ENCODE peak calls at places on chromosome 19, in eight cellular contexts. One of them, this sample, is unnamed.

GRCh38 chr19:50414850-50415660 is 3.7 kb upstream of the SPIB start:
- DNase-seq in IMR-90: peak; percentile 54
- DNase-seq in uterus: peak; percentile 73
- DNase-seq in sigmoid colon: peak; percentile 86
- DNase-seq in thyroid gland: peak; percentile 74
- DNase-seq in body of pancreas: peak; percentile 75
- DNase-seq in suprapubic skin: no peak
- DNase-seq in transverse colon: peak; percentile 83
- DNase-seq in this sample: peak; percentile 27

GRCh38 chr19:48372904-48373303 is 8.7 kb downstream of the SYNGR4 start:
- DNase-seq in IMR-90: no peak
- DNase-seq in uterus: no peak
- DNase-seq in sigmoid colon: no peak
- DNase-seq in thyroid gland: peak; percentile 47
- DNase-seq in body of pancreas: peak; percentile 62
- DNase-seq in suprapubic skin: no peak
- DNase-seq in transverse colon: peak; percentile 56
- DNase-seq in this sample: no peak

GRCh38 chr19:51511353-51511752 is 9.8 kb upstream of the SIGLEC12 start:
- DNase-seq in IMR-90: no peak
- DNase-seq in uterus: no peak
- DNase-seq in sigmoid colon: no peak
- DNase-seq in thyroid gland: no peak
- DNase-seq in body of pancreas: no peak
- DNase-seq in suprapubic skin: no peak
- DNase-seq in transverse colon: no peak
- DNase-seq in this sample: no peak

GRCh38 chr19:5977785-5978605 is at the start of gene RANBP3:
- DNase-seq in IMR-90: peak; percentile 99
- DNase-seq in uterus: peak; percentile 98
- DNase-seq in sigmoid colon: peak; percentile 99
- DNase-seq in thyroid gland: peak; percentile 99
- DNase-seq in body of pancreas: peak; percentile 99
- DNase-seq in suprapubic skin: peak; percentile 98
- DNase-seq in transverse colon: peak; percentile 99
- DNase-seq in this sample: peak; percentile 98

GRCh38 chr19:46515879-46516350 is 20.2 kb upstream of the PNMA8B start:
- DNase-seq in IMR-90: peak; percentile 33
- DNase-seq in uterus: no peak
- DNase-seq in sigmoid colon: no peak
- DNase-seq in thyroid gland: no peak
- DNase-seq in body of pancreas: no peak
- DNase-seq in suprapubic skin: no peak
- DNase-seq in transverse colon: no peak
- DNase-seq in this sample: no peak

GRCh38 chr19:13953021-13953531 is 767 bp downstream of the DCAF15 start:
- DNase-seq in IMR-90: peak; percentile 39
- DNase-seq in uterus: no peak
- DNase-seq in sigmoid colon: peak; percentile 66
- DNase-seq in thyroid gland: no peak
- DNase-seq in body of pancreas: no peak
- DNase-seq in suprapubic skin: peak; percentile 65
- DNase-seq in transverse colon: peak; percentile 76
- DNase-seq in this sample: no peak

GRCh38 chr19:51065221-51065960 is 499 bp upstream of the KLK13 start:
- DNase-seq in IMR-90: no peak
- DNase-seq in uterus: no peak
- DNase-seq in sigmoid colon: no peak
- DNase-seq in thyroid gland: no peak
- DNase-seq in body of pancreas: no peak
- DNase-seq in suprapubic skin: no peak
- DNase-seq in transverse colon: no peak
- DNase-seq in this sample: no peak

GRCh38 chr19:17214531-17215124 is 529 bp upstream of the USE1 start:
- DNase-seq in IMR-90: no peak
- DNase-seq in uterus: no peak
- DNase-seq in sigmoid colon: no peak
- DNase-seq in thyroid gland: no peak
- DNase-seq in body of pancreas: no peak
- DNase-seq in suprapubic skin: no peak
- DNase-seq in transverse colon: no peak
- DNase-seq in this sample: no peak

GRCh38 chr19:47380559-47380958 is 31.4 kb downstream of the DHX34 start:
- DNase-seq in IMR-90: no peak
- DNase-seq in uterus: no peak
- DNase-seq in sigmoid colon: no peak
- DNase-seq in thyroid gland: no peak
- DNase-seq in body of pancreas: no peak
- DNase-seq in suprapubic skin: no peak
- DNase-seq in transverse colon: no peak
- DNase-seq in this sample: no peak

GRCh38 chr19:33767898-33768413 is 28.7 kb upstream of the KCTD15 start:
- DNase-seq in IMR-90: peak; percentile 32
- DNase-seq in uterus: no peak
- DNase-seq in sigmoid colon: no peak
- DNase-seq in thyroid gland: peak; percentile 32
- DNase-seq in body of pancreas: no peak
- DNase-seq in suprapubic skin: no peak
- DNase-seq in transverse colon: no peak
- DNase-seq in this sample: no peak

GRCh38 chr19:45177817-45178261 is at the start of gene TRAPPC6A:
- DNase-seq in IMR-90: peak; percentile 70
- DNase-seq in uterus: no peak
- DNase-seq in sigmoid colon: no peak
- DNase-seq in thyroid gland: no peak
- DNase-seq in body of pancreas: no peak
- DNase-seq in suprapubic skin: no peak
- DNase-seq in transverse colon: no peak
- DNase-seq in this sample: no peak

GRCh38 chr19:51329411-51329810 is 12.5 kb downstream of the VSIG10L start:
- DNase-seq in IMR-90: no peak
- DNase-seq in uterus: no peak
- DNase-seq in sigmoid colon: no peak
- DNase-seq in thyroid gland: no peak
- DNase-seq in body of pancreas: no peak
- DNase-seq in suprapubic skin: no peak
- DNase-seq in transverse colon: no peak
- DNase-seq in this sample: no peak

GRCh38 chr19:5128251-5128931 is 159.5 kb downstream of the KDM4B start:
- DNase-seq in IMR-90: peak; percentile 75
- DNase-seq in uterus: peak; percentile 67
- DNase-seq in sigmoid colon: peak; percentile 85
- DNase-seq in thyroid gland: peak; percentile 39
- DNase-seq in body of pancreas: peak; percentile 93
- DNase-seq in suprapubic skin: no peak
- DNase-seq in transverse colon: no peak
- DNase-seq in this sample: no peak

GRCh38 chr19:8490395-8490760 is 12.1 kb downstream of the PRAM1 start:
- DNase-seq in IMR-90: no peak
- DNase-seq in uterus: no peak
- DNase-seq in sigmoid colon: no peak
- DNase-seq in thyroid gland: no peak
- DNase-seq in body of pancreas: no peak
- DNase-seq in suprapubic skin: no peak
- DNase-seq in transverse colon: no peak
- DNase-seq in this sample: no peak

GRCh38 chr19:4518345-4519171 is at the start of gene PLIN4:
- DNase-seq in IMR-90: peak; percentile 38
- DNase-seq in uterus: peak; percentile 89
- DNase-seq in sigmoid colon: peak; percentile 97
- DNase-seq in thyroid gland: peak; percentile 13
- DNase-seq in body of pancreas: peak; percentile 44
- DNase-seq in suprapubic skin: no peak
- DNase-seq in transverse colon: peak; percentile 60
- DNase-seq in this sample: peak; percentile 62

GRCh38 chr19:1258707-1259205 is 10.4 kb downstream of the MIDN start:
- DNase-seq in IMR-90: no peak
- DNase-seq in uterus: no peak
- DNase-seq in sigmoid colon: no peak
- DNase-seq in thyroid gland: no peak
- DNase-seq in body of pancreas: no peak
- DNase-seq in suprapubic skin: no peak
- DNase-seq in transverse colon: no peak
- DNase-seq in this sample: no peak

GRCh38 chr19:17811103-17811502 is 10.2 kb downstream of the INSL3 start:
- DNase-seq in IMR-90: no peak
- DNase-seq in uterus: no peak
- DNase-seq in sigmoid colon: no peak
- DNase-seq in thyroid gland: no peak
- DNase-seq in body of pancreas: no peak
- DNase-seq in suprapubic skin: no peak
- DNase-seq in transverse colon: no peak
- DNase-seq in this sample: no peak

GRCh38 chr19:30802424-30803013 is 430.3 kb downstream of the ZNF536 start:
- DNase-seq in IMR-90: no peak
- DNase-seq in uterus: no peak
- DNase-seq in sigmoid colon: no peak
- DNase-seq in thyroid gland: no peak
- DNase-seq in body of pancreas: no peak
- DNase-seq in suprapubic skin: no peak
- DNase-seq in transverse colon: no peak
- DNase-seq in this sample: no peak
- H3K36me3 ChIP-seq in IMR-90: no peaks in the 10 kb centered on the region
- H3K36me3 ChIP-seq in uterus: no peaks in the 10 kb centered on the region
- H3K36me3 ChIP-seq in sigmoid colon: no peaks in the 10 kb centered on the region
- H3K36me3 ChIP-seq in thyroid gland: no peaks in the 10 kb centered on the region
- H3K36me3 ChIP-seq in body of pancreas: no peaks in the 10 kb centered on the region
- H3K36me3 ChIP-seq in suprapubic skin: no peaks in the 10 kb centered on the region
- H3K36me3 ChIP-seq in transverse colon: no peaks in the 10 kb centered on the region
- H3K36me3 ChIP-seq in this sample: no peaks in the 10 kb centered on the region

GRCh38 chr19:38848299-38849146 is 1.3 kb downstream of the HNRNPL start:
- DNase-seq in IMR-90: no peak
- DNase-seq in uterus: no peak
- DNase-seq in sigmoid colon: no peak
- DNase-seq in thyroid gland: no peak
- DNase-seq in body of pancreas: no peak
- DNase-seq in suprapubic skin: no peak
- DNase-seq in transverse colon: no peak
- DNase-seq in this sample: no peak
- TF ChIP-seq POLR2A in IMR-90: no peak
- TF ChIP-seq POLR2A in uterus: no peak
- TF ChIP-seq POLR2A in sigmoid colon: no peak
- TF ChIP-seq POLR2A in thyroid gland: no peak
- TF ChIP-seq POLR2A in body of pancreas: no peak
- TF ChIP-seq POLR2A in suprapubic skin: no peak
- TF ChIP-seq POLR2A in transverse colon: no peak
- TF ChIP-seq POLR2A in this sample: no peak

DNA sequence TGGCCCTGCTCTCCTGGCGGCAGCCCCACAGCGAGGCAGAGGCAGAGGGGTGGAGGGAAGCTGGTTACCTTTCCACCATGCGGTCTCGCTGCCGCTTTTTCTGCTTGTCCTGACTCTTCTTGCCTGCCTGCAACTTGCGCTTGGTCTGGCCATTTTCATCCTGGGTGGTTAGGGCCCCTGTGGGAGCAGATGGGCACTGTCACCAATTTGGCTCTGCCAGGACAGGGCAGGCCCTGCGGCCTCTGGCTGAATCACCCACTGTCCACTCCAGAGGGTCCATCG is 19.6 kb upstream of the AKAP8 start:
- DNase-seq in IMR-90: no peak
- DNase-seq in uterus: no peak
- DNase-seq in sigmoid colon: peak; percentile 41
- DNase-seq in thyroid gland: no peak
- DNase-seq in body of pancreas: no peak
- DNase-seq in suprapubic skin: no peak
- DNase-seq in transverse colon: no peak
- DNase-seq in this sample: no peak
- H3K36me3 ChIP-seq in IMR-90: peaks cover 81% of the 10 kb centered on the region
- H3K36me3 ChIP-seq in uterus: no peaks in the 10 kb centered on the region
- H3K36me3 ChIP-seq in sigmoid colon: peaks cover 61% of the 10 kb centered on the region
- H3K36me3 ChIP-seq in thyroid gland: peaks cover 63% of the 10 kb centered on the region
- H3K36me3 ChIP-seq in body of pancreas: peaks cover 46% of the 10 kb centered on the region
- H3K36me3 ChIP-seq in suprapubic skin: peaks cover 81% of the 10 kb centered on the region
- H3K36me3 ChIP-seq in transverse colon: peaks cover 52% of the 10 kb centered on the region
- H3K36me3 ChIP-seq in this sample: peaks cover 14% of the 10 kb centered on the region

GRCh38 chr19:19356500-19356899 is 35.9 kb downstream of the MAU2 start:
- DNase-seq in IMR-90: no peak
- DNase-seq in uterus: no peak
- DNase-seq in sigmoid colon: no peak
- DNase-seq in thyroid gland: no peak
- DNase-seq in body of pancreas: no peak
- DNase-seq in suprapubic skin: no peak
- DNase-seq in transverse colon: no peak
- DNase-seq in this sample: no peak
- TF ChIP-seq POLR2A in IMR-90: no peak
- TF ChIP-seq POLR2A in uterus: no peak
- TF ChIP-seq POLR2A in sigmoid colon: no peak
- TF ChIP-seq POLR2A in thyroid gland: no peak
- TF ChIP-seq POLR2A in body of pancreas: no peak
- TF ChIP-seq POLR2A in suprapubic skin: no peak
- TF ChIP-seq POLR2A in transverse colon: no peak
- TF ChIP-seq POLR2A in this sample: no peak

GRCh38 chr19:38376576-38376975 is 2.2 kb downstream of the PSMD8 start:
- DNase-seq in IMR-90: no peak
- DNase-seq in uterus: no peak
- DNase-seq in sigmoid colon: no peak
- DNase-seq in thyroid gland: no peak
- DNase-seq in body of pancreas: no peak
- DNase-seq in suprapubic skin: no peak
- DNase-seq in transverse colon: no peak
- DNase-seq in this sample: no peak
- H3K36me3 ChIP-seq in IMR-90: peaks cover 35% of the 10 kb centered on the region
- H3K36me3 ChIP-seq in uterus: no peaks in the 10 kb centered on the region
- H3K36me3 ChIP-seq in sigmoid colon: peaks cover 25% of the 10 kb centered on the region
- H3K36me3 ChIP-seq in thyroid gland: peaks cover 30% of the 10 kb centered on the region
- H3K36me3 ChIP-seq in body of pancreas: peaks cover 20% of the 10 kb centered on the region
- H3K36me3 ChIP-seq in suprapubic skin: peaks cover 45% of the 10 kb centered on the region
- H3K36me3 ChIP-seq in transverse colon: peaks cover 15% of the 10 kb centered on the region
- H3K36me3 ChIP-seq in this sample: peaks cover 4% of the 10 kb centered on the region

DNA sequence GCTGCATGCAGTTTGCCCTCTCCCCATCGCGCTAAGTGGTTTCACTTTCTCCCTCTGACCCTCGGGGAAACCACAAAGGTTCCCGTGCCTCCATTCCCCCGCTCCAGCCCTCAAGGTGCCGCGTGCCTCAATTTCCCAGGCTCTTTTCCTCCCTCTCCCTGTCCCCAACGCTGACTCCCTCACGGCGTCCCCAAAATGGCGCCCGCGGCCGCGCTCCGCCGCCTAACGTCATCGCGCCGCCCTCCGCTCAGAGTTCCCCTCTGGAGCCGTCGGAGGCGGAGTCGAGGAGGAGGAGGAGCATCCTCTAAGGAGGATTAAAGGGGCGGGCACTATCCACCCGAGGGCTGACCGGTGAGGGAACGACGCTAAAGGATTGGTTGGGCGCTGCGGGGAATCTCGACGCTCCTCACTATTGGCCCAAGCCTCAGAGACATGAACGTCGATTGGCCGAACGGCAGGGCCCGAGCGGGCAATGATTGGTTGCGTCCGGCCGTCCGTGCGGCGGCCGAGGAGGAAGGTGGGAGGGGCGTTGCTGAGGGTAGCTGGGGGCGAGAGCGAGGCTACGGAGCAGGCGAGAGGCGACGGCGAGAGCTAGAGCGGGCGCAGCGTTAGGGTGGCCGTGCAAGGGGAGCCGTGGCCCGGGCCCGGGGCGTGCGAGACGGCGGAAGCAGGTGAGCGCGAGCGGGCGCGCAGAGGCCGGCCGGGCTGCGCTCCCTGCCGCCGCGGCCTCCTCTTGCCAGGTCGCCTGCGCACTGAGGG is at the start of gene ZNF574:
- DNase-seq in IMR-90: peak; percentile 99
- DNase-seq in uterus: peak; percentile 98
- DNase-seq in sigmoid colon: peak; percentile 100
- DNase-seq in thyroid gland: peak; percentile 99
- DNase-seq in body of pancreas: peak; percentile 99
- DNase-seq in suprapubic skin: peak; percentile 99
- DNase-seq in transverse colon: peak; percentile 98
- DNase-seq in this sample: peak; percentile 99
- TF ChIP-seq POLR2A in IMR-90: peak; percentile 97
- TF ChIP-seq POLR2A in uterus: peak; percentile 94
- TF ChIP-seq POLR2A in sigmoid colon: peak; percentile 79
- TF ChIP-seq POLR2A in thyroid gland: peak; percentile 94
- TF ChIP-seq POLR2A in body of pancreas: peak; percentile 83
- TF ChIP-seq POLR2A in suprapubic skin: peak; percentile 90
- TF ChIP-seq POLR2A in transverse colon: peak; percentile 93
- TF ChIP-seq POLR2A in this sample: peak; percentile 89

GRCh38 chr19:28785961-28786360 is 427.0 kb downstream of the UQCRFS1 start:
- DNase-seq in IMR-90: no peak
- DNase-seq in uterus: no peak
- DNase-seq in sigmoid colon: no peak
- DNase-seq in thyroid gland: no peak
- DNase-seq in body of pancreas: no peak
- DNase-seq in suprapubic skin: no peak
- DNase-seq in transverse colon: no peak
- DNase-seq in this sample: no peak
- H3K36me3 ChIP-seq in IMR-90: no peaks in the 10 kb centered on the region
- H3K36me3 ChIP-seq in uterus: no peaks in the 10 kb centered on the region
- H3K36me3 ChIP-seq in sigmoid colon: no peaks in the 10 kb centered on the region
- H3K36me3 ChIP-seq in thyroid gland: no peaks in the 10 kb centered on the region
- H3K36me3 ChIP-seq in body of pancreas: no peaks in the 10 kb centered on the region
- H3K36me3 ChIP-seq in suprapubic skin: no peaks in the 10 kb centered on the region
- H3K36me3 ChIP-seq in transverse colon: no peaks in the 10 kb centered on the region
- H3K36me3 ChIP-seq in this sample: no peaks in the 10 kb centered on the region

This sample was measured in breast epithelium.